ENCODE peak calls at places on chromosome 2, in nine cellular contexts. C is astrocyte of the spinal cord, W is OCI-LY7, B is lower leg skin, M is GM23338, Q is neural crest cell, G is pancreas, L is A549, O is mucosa of descending colon. I is an unnamed sample.

GRCh38 chr2:130836501-130837174 is at the start of gene ARHGEF4:
- DNase-seq in C (no peak), W (peak), B (no peak), M (peak), Q (peak), G (peak), L (peak), O (peak), I (no peak)

GRCh38 chr2:121286506-121286905 is 1.5 kb upstream of the TFCP2L1 start:
- DNase-seq in C (no peak), W (no peak), B (peak), M (no peak), Q (no peak), G (no peak), L (no peak), O (no peak), I (no peak)

GRCh38 chr2:28507806-28508764 is 12.2 kb downstream of the PLB1 start:
- DNase-seq in C (no peak), W (no peak), B (peak), M (no peak), Q (no peak), G (peak), L (peak), O (peak), I (no peak)

GRCh38 chr2:55282110-55282917 is 13.3 kb upstream of the MTIF2 start:
- DNase-seq in C (peak), W (peak), B (peak), M (peak), Q (peak), G (peak), L (peak), O (peak), I (peak)

GRCh38 chr2:136005462-136006205 is 20.2 kb upstream of the DARS1 start:
- DNase-seq in C (peak), W (peak), B (no peak), M (no peak), Q (no peak), G (no peak), L (no peak), O (no peak), I (no peak)

GRCh38 chr2:66702251-66702745 is 267.4 kb downstream of the MEIS1 start:
- DNase-seq in C (no peak), W (no peak), B (no peak), M (no peak), Q (no peak), G (no peak), L (no peak), O (no peak), I (no peak)

GRCh38 chr2:109530712-109531111 is 83.1 kb downstream of the SEPTIN10 start:
- DNase-seq in C (no peak), W (no peak), B (peak), M (no peak), Q (no peak), G (no peak), L (peak), O (peak), I (no peak)

GRCh38 chr2:10531874-10532273 is 83.7 kb upstream of the ODC1 start:
- DNase-seq in C (no peak), W (no peak), B (peak), M (no peak), Q (no peak), G (no peak), L (no peak), O (no peak), I (peak)

GRCh38 chr2:200199005-200199404 is 107.5 kb upstream of the SPATS2L start:
- DNase-seq in C (no peak), W (no peak), B (no peak), M (no peak), Q (no peak), G (no peak), L (no peak), O (no peak), I (no peak)

GRCh38 chr2:106885981-106886915 is at the start of gene ST6GAL2:
- DNase-seq in C (peak), W (no peak), B (no peak), M (peak), Q (peak), G (no peak), L (peak), O (peak), I (no peak)

GRCh38 chr2:20334645-20335203 is 15.9 kb downstream of the PUM2 start:
- DNase-seq in C (no peak), W (no peak), B (no peak), M (no peak), Q (no peak), G (no peak), L (no peak), O (no peak), I (no peak)

GRCh38 chr2:63596487-63596886 is 7.7 kb downstream of the MDH1 start:
- DNase-seq in C (no peak), W (no peak), B (no peak), M (no peak), Q (no peak), G (no peak), L (no peak), O (no peak), I (no peak)

GRCh38 chr2:63598971-63599370 is 10.2 kb downstream of the MDH1 start:
- DNase-seq in C (no peak), W (no peak), B (no peak), M (no peak), Q (no peak), G (no peak), L (no peak), O (no peak), I (no peak)

GRCh38 chr2:63590621-63591408 is 2.1 kb downstream of the MDH1 start:
- DNase-seq in C (no peak), W (peak), B (no peak), M (no peak), Q (no peak), G (no peak), L (no peak), O (peak), I (no peak)

GRCh38 chr2:63591566-63592175 is 2.9 kb downstream of the MDH1 start:
- DNase-seq in C (no peak), W (no peak), B (no peak), M (no peak), Q (no peak), G (no peak), L (no peak), O (no peak), I (no peak)

GRCh38 chr2:63594622-63595021 is 5.9 kb downstream of the MDH1 start:
- DNase-seq in C (no peak), W (no peak), B (no peak), M (no peak), Q (no peak), G (no peak), L (peak), O (no peak), I (no peak)
- TF ChIP-seq CTCF in C (no peak), W (peak), B (no peak), M (no peak), Q (no peak), G (no peak), L (no peak), O (no peak), I (no peak)

DNA sequence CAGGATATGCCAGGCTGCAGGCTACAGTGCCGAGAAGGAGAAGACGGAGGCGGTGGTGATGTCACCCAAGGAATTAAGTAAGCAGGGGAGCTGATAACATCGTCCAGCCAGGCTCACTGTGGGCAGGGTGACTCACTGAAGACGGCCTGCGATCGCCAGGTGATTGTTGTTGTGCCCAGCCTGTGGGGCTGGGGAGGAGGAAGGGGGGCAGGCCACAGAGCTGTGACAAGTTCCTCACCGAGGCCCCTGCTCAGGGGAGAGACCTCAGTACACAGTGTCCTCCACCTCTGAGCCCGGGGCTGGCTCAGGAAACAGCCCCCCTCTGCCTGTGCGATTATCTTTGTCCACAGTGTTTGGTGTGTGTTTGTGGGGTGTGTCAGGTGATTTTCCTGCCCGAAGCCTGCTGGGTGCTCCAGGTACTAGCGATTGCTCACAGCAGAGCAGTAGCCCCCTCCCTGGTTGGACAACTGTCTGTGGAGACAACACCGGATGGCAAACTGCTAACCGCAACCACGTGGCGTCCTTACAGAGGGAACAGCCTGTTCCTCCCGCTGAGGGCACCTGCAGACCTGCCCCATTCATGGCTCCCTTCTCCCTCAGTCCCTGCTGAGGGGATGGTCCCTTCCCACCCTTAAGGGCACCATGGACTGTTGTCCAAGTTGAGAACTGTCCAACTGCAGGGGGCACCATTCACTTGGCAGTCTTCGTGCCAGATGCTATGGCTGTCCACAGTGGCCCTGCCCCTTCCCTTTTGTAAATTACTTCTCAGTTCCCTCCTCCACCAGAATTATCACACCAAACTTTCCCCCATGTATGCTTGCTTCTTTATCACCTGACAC is 95.1 kb downstream of the ZFP36L2 start:
- DNase-seq in C (peak), W (peak), B (peak), M (peak), Q (no peak), G (peak), L (peak), O (peak), I (peak)
- TF ChIP-seq CTCF in C (peak), W (peak), B (no peak), M (peak), Q (peak), G (no peak), L (peak), O (peak), I (no peak)

DNA sequence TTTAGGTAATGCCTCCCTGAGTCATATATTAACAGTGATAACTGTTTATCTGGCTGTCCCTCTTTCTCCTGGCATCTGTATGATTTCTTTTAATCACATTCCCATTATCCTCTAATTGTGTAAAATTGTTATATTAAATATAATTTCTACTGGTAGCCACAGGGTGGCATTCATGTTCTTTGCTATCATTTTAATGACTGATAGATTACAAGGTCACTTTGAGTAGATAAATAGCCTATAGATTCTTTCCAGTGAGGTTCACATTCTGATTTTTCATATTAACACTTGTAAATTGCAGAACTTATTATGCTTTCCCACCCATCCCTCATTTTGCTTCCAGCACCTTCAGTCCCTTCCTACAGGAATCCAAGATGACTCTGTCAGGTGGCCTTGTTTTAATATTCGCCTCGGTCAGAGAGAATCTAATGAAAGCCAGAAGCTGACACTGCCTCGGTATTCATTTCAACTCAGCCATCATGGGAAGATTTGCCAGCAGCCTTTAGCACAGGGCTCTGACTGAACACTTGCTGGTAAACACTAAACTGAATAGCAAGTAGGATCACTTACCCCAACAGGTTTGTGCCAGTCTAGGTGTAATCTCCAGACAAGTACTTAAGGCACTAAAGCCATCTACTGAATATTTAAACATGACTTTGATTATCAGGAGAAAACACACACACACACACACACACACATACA is 101.2 kb upstream of the FSHR start:
- DNase-seq in C (no peak), W (no peak), B (no peak), M (no peak), Q (no peak), G (no peak), L (no peak), O (no peak), I (no peak)
- TF ChIP-seq CTCF in C (no peak), W (peak), B (no peak), M (no peak), Q (no peak), G (no peak), L (no peak), O (no peak), I (no peak)

DNA sequence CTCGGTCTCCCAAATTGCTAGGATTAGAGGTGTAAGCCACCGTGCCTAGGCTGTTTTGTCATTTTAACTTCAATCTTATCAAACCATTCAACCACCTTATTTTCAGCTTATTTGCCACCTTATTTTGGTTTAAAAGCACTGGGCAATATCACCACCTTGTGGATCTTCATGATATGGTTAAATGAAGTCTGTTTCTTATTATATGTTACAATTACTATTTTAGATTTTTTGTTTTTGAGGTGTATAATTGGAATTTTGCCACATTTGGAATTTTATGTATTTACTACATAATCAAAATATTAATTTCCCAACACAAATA is 43.8 kb upstream of the SCN9A start:
- DNase-seq in C (peak), W (no peak), B (no peak), M (peak), Q (no peak), G (no peak), L (peak), O (peak), I (no peak)
- TF ChIP-seq CTCF in C (peak), W (peak), B (no peak), M (peak), Q (peak), G (no peak), L (peak), O (no peak), I (no peak)

DNA sequence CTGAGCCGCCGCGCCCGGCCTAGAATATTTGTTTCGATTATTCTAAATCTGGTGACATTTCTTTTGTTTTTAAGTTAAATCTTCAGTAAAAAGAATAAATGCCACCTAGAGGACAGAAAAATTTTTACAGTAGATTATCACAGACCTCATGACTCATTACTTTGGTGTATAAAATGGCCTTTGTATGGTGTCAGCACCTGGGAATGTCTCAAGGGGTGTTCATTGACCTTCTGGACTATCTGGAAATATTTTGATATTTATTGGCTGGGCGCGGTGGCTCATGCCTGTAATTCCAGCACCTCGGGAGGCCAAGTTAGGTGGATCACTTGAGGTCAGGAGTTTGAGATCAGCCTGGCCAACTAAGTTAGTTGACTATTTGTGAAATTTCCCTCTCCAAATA is 30.3 kb upstream of the SLC30A6 start:
- DNase-seq in C (peak), W (peak), B (no peak), M (peak), Q (no peak), G (peak), L (peak), O (peak), I (no peak)
- TF ChIP-seq CTCF in C (peak), W (peak), B (no peak), M (peak), Q (peak), G (no peak), L (peak), O (no peak), I (no peak)

GRCh38 chr2:14616950-14617349 is 15.6 kb upstream of the LRATD1 start:
- DNase-seq in C (no peak), W (no peak), B (no peak), M (no peak), Q (no peak), G (no peak), L (no peak), O (no peak), I (no peak)
- TF ChIP-seq CTCF in C (no peak), W (no peak), B (no peak), M (no peak), Q (no peak), G (no peak), L (no peak), O (no peak), I (no peak)

GRCh38 chr2:43169987-43170732 is 56.2 kb downstream of the ZFP36L2 start:
- DNase-seq in C (no peak), W (peak), B (no peak), M (peak), Q (peak), G (peak), L (peak), O (peak), I (no peak)
- TF ChIP-seq CTCF in C (peak), W (peak), B (no peak), M (peak), Q (peak), G (peak), L (peak), O (peak), I (peak)

GRCh38 chr2:172204762-172205161 is 102.1 kb upstream of the DLX2 start:
- DNase-seq in C (no peak), W (no peak), B (no peak), M (no peak), Q (no peak), G (no peak), L (no peak), O (no peak), I (no peak)

GRCh38 chr2:172211507-172211906 is 108.8 kb upstream of the DLX2 start:
- DNase-seq in C (no peak), W (no peak), B (peak), M (no peak), Q (no peak), G (no peak), L (no peak), O (no peak), I (no peak)

GRCh38 chr2:172210599-172210998 is 107.9 kb upstream of the DLX2 start:
- DNase-seq in C (no peak), W (no peak), B (no peak), M (no peak), Q (no peak), G (no peak), L (no peak), O (no peak), I (no peak)

GRCh38 chr2:172207916-172208315 is 105.2 kb upstream of the DLX2 start:
- DNase-seq in C (no peak), W (no peak), B (no peak), M (no peak), Q (no peak), G (no peak), L (no peak), O (no peak), I (no peak)

DNA sequence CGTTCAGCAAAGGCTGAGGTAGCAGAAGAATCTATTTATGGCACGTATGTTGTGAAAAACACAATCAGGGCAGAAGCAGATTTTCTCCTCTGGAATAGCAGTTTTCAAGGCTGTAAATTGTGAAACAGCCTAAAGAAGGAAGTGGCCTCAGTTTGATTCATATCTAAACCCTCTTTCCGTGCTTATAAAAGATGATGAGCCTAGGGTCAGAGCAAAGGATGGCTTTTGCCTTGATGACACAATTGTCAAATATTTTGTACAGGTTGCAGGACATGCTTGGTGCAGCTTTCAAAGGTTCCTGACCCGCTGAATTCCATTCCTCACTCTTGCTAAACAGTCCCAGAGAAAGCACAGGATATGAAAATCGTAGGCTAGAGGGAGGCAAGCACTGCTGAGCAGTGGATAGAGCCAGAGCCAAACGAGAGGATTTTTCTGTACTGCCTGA is 106.2 kb upstream of the DLX2 start:
- DNase-seq in C (peak), W (no peak), B (no peak), M (no peak), Q (no peak), G (no peak), L (no peak), O (no peak), I (no peak)
- TF ChIP-seq CTCF in C (no peak), W (no peak), B (no peak), M (no peak), Q (no peak), G (no peak), L (no peak), O (no peak), I (no peak)